ENCODE peak calls at places on chromosomes 4 and X, in six cellular contexts. U is suprapubic skin, M is HCT116, T is Panc1, D is spleen, O is stomach. Q is an unnamed sample.

GRCh38 chr4:123671633-123672404 is 275.2 kb downstream of the SPRY1 start:
- DNase-seq in M (no peak), O (no peak), T (no peak), U (no peak), D (no peak), Q (no peak)

GRCh38 chr4:174629265-174629664 is 107.0 kb upstream of the HPGD start:
- DNase-seq in U (no peak), M (no peak), O (no peak), T (no peak), D (no peak), Q (no peak)

GRCh38 chr4:57146444-57146843 is 36.3 kb upstream of the IGFBP7 start:
- DNase-seq in D (no peak), M (no peak), T (no peak), U (no peak), O (no peak), Q (no peak)

GRCh38 chr4:31039382-31039781 is 319.2 kb downstream of the PCDH7 start:
- DNase-seq in T (no peak), M (no peak), D (no peak), O (no peak), U (no peak), Q (no peak)

GRCh38 chrX:19682712-19683331 is 167.5 kb upstream of the MAP3K15 start:
- DNase-seq in M (no peak), O (peak), D (peak), T (no peak), U (peak), Q (no peak)

GRCh38 chrX:16138108-16138427 is 14.7 kb downstream of the GRPR start:
- DNase-seq in O (no peak), D (no peak), T (no peak), M (peak), U (no peak), Q (peak)

GRCh38 chrX:16838202-16839066 is 31.7 kb downstream of the RBBP7 start:
- DNase-seq in D (no peak), M (no peak), O (peak), T (no peak), U (no peak), Q (peak)

GRCh38 chrX:103685396-103685795 is 1.1 kb downstream of the MORF4L2 start:
- DNase-seq in T (no peak), O (no peak), D (no peak), U (no peak), M (no peak), Q (no peak)

GRCh38 chrX:70313503-70313902 is 23.6 kb downstream of the KIF4A start:
- DNase-seq in U (no peak), O (no peak), T (no peak), M (no peak), D (no peak), Q (no peak)

GRCh38 chrX:154374361-154375155 is at the start of gene FLNA:
- DNase-seq in O (peak), T (no peak), U (no peak), D (peak), M (no peak), Q (no peak)

GRCh38 chr4:163590103-163590502 is 95.6 kb downstream of the TMA16 start:
- DNase-seq in T (no peak), U (no peak), D (no peak), O (no peak), M (no peak), Q (no peak)

GRCh38 chr4:52157641-52158316 is 106.7 kb downstream of the SPATA18 start:
- DNase-seq in M (no peak), O (no peak), T (no peak), D (no peak), U (no peak), Q (no peak)

DNA sequence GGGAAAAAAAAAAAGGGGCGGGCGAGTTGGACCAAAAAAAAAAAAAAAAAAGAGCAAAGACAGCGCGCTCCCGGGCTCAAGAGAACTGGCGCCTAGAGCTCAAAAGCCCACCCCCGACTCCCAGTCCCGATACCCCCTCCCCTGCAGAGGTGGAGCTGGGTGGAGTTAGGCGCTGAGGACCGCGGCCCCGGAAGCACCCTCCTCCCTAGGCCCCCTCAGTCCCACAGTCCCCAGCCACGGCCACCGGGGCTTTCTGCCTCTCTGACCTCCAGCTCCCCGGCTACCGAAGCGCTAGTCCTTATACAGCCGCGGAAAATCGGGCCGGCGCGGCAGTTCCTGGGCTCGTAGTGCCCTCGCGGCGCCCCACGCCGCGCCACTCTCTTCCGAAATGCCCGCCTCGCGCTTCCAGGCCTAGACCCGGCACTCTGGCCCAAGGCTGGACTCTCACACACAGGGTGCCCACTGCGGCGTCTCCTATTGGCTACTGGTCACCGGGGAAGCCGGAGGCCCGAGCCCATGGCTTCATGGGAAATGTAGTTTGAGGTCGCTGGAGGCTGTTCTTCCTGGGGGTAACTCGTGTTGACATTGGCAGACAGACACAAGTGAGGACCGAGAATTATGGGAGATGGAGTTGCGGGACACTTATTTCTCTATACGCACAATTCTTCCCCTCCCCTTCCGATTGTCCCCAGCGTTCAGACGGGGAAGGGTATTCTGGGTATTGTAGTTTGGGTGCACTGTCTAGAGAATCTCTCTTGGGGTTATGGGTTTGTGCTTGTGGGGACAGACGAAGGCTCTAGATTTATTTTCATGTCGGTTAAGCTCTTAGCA is at the start of gene ENOX2:
- DNase-seq in T (peak), U (peak), D (peak), O (peak), M (peak), Q (peak)
- TF ChIP-seq CTCF in T (no peak), U (no peak), D (no peak), O (no peak), M (no peak), Q (no peak)

GRCh38 chr4:26857278-26858034 is 3.2 kb upstream of the STIM2 start:
- DNase-seq in O (peak), D (peak), T (no peak), U (peak), M (peak), Q (peak)
- TF ChIP-seq POLR2AphosphoS5 in O (peak), D (peak), T (peak), U (no peak), M (peak), Q (no peak)

GRCh38 chrX:129116651-129117050 is 406.6 kb downstream of the SMARCA1 start:
- DNase-seq in U (no peak), T (no peak), D (no peak), O (no peak), M (no peak), Q (no peak)
- TF ChIP-seq CTCF in U (no peak), T (peak), D (no peak), O (no peak), M (no peak), Q (no peak)

DNA sequence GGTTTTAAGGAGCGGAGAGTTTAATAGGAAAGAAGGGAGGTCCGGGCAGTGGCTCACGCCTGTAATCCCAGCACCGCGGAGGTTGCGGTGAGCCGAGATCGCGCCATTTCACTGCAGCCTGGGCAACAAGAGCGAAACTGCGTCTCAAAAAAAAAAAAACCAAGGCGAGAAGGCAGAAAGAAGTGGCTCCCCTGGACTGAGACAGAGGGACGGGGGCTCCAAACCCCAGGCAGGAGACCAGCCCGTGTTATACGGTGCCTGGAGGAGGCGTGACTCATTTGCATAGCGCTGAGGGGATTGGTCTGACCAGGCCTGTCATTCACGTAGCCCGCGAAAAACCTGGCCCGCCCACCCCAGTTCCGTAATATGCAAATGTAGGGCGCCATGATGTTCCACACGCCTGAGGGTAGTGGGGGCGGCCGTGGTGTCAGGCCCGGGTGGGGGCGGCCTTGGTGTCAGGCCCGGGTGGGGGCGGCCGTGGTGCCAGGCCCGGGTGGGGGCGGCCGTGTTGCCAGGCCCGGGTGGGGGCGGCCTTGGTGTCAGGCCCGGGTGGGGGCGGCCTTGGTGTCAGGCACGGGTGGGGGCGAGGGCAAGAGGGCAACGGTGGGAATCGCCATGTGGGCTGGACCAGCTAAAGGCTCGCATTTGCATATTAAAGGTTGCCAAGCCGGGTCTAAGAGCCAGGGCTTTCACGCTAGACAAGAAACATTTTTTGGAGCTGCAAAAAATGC is 2.1 kb downstream of the PLCXD1 start:
- DNase-seq in O (peak), U (peak), D (peak), M (peak), T (no peak), Q (peak)
- TF ChIP-seq POLR2AphosphoS5 in O (no peak), U (no peak), D (peak), M (peak), T (no peak), Q (no peak)

DNA sequence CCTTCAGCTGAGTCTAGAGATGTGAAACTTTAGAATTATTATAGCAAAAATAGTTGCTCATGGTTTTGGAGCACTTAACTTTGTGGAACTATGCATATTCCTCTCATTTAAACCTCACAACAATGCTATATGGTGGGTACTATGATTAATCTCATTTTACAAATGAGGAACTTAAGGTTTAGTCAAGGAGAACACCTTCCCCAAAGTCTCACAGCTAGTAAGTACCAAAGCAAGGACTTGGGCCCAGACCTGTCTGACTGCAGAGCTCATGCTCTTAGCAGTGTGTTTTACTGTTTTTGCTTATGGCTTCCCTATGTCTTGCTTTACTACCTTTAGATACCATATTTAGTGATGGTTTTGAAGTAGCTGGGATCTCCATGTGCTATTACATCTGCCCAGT is 5.1 kb downstream of the UBE2A start:
- DNase-seq in D (no peak), U (no peak), O (no peak), M (no peak), T (no peak), Q (no peak)
- TF ChIP-seq CTCF in D (no peak), U (no peak), O (no peak), M (no peak), T (no peak), Q (no peak)

DNA sequence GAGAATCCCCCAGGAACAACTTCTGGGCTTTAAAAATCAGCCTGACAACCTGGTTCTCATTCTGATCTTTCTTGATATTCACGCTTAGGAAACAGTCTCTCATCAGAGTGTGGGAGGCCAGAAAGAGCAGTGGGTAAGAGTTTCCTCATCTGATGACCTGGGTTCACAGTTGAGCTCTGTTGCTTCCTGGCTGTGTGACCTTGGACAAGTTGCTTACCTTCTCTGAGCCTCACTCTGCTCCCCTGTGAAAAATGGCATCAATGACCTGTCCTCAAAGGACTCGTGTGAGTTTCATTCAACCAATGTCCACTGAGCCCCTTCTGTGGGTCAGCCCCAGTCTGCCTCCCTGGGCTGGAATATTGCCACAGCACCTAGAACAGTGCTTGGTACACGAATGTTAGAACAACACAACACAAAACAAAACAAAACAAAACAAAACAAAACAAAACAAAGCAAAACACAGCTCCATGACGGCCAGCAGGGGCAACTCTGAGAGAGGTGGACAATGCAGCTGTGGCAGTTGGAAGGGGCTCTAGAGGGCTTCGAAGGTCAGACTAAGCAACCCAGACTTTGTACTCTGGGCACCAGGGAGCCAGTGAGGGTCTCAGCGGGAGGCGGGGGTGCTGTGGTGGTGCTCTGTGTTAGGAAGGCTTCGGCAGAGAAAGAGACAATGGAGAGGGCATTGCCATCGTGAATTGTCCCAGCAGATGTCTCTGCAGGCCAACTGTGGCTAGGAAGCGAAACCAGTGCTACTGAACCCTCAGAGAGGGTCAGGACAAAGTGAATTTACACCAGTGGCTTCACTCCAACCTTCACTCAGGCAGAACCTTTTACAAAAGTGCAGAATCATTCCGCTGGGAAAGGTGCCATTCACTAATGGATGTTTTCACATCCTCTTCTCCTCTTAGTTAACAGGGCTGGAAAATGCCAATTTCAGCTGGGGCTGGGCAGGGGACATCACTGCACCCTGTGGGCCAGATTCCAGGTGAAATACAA is 14.3 kb upstream of the C4orf50 start:
- DNase-seq in D (no peak), U (no peak), O (peak), T (no peak), M (no peak), Q (no peak)
- TF ChIP-seq POLR2AphosphoS5 in D (no peak), U (no peak), O (no peak), T (no peak), M (no peak), Q (no peak)

GRCh38 chr4:1277667-1278335 is 11.9 kb upstream of the MAEA start:
- DNase-seq in U (no peak), M (no peak), D (peak), O (no peak), T (no peak), Q (no peak)
- TF ChIP-seq CTCF in U (no peak), M (peak), D (no peak), O (no peak), T (no peak), Q (no peak)